ENCODE peak calls at places on chromosome 7, in ten cellular contexts. One of them, this sample, is unnamed.

GRCh38 chr7:128946936-128947830 is 9.5 kb downstream of the IRF5 start:
- DNase-seq in mesenchymal stem cell: no peak
- DNase-seq in stimulated activated CD4-positive, alpha-beta T cell treated with anti-CD3 and anti-CD28 coated beads, Interleukin-1b, Interleukin-23, amount 100 ng/mL, for 24 hours: no peak
- DNase-seq in HuH-7: no peak
- DNase-seq in stimulated activated naive B cell treated with anti-CD40 and anti-IgM and Interleukin-4, amounts not matched to agents 10 μg/mL and 1 μg/mL and 100 μg/mL, for 72 hours: no peak
- DNase-seq in ureter: no peak
- DNase-seq in RWPE1: no peak
- DNase-seq in pons: no peak
- DNase-seq in mesothelial cell of epicardium: no peak
- DNase-seq in suprapubic skin: no peak
- DNase-seq in this sample: no peak

GRCh38 chr7:135859548-135859947 is 110.9 kb upstream of the FAM180A start:
- DNase-seq in mesenchymal stem cell: peak; percentile 58
- DNase-seq in mesothelial cell of epicardium: no peak
- DNase-seq in suprapubic skin: no peak
- DNase-seq in pons: no peak
- DNase-seq in stimulated activated naive B cell treated with anti-CD40 and anti-IgM and Interleukin-4, amounts not matched to agents 10 μg/mL and 1 μg/mL and 100 μg/mL, for 72 hours: no peak
- DNase-seq in HuH-7: no peak
- DNase-seq in ureter: no peak
- DNase-seq in RWPE1: no peak
- DNase-seq in stimulated activated CD4-positive, alpha-beta T cell treated with anti-CD3 and anti-CD28 coated beads, Interleukin-1b, Interleukin-23, amount 100 ng/mL, for 24 hours: no peak
- DNase-seq in this sample: no peak

GRCh38 chr7:76356823-76357222 is 2.0 kb downstream of the YWHAG start:
- DNase-seq in stimulated activated CD4-positive, alpha-beta T cell treated with anti-CD3 and anti-CD28 coated beads, Interleukin-1b, Interleukin-23, amount 100 ng/mL, for 24 hours: no peak
- DNase-seq in stimulated activated naive B cell treated with anti-CD40 and anti-IgM and Interleukin-4, amounts not matched to agents 10 μg/mL and 1 μg/mL and 100 μg/mL, for 72 hours: no peak
- DNase-seq in ureter: no peak
- DNase-seq in mesenchymal stem cell: peak; percentile 69
- DNase-seq in mesothelial cell of epicardium: no peak
- DNase-seq in RWPE1: peak; percentile 52
- DNase-seq in HuH-7: no peak
- DNase-seq in suprapubic skin: no peak
- DNase-seq in pons: peak; percentile 67
- DNase-seq in this sample: no peak

GRCh38 chr7:20218261-20218660 is 1.1 kb upstream of the MACC1 start:
- DNase-seq in HuH-7: no peak
- DNase-seq in RWPE1: no peak
- DNase-seq in mesothelial cell of epicardium: no peak
- DNase-seq in suprapubic skin: no peak
- DNase-seq in ureter: no peak
- DNase-seq in mesenchymal stem cell: no peak
- DNase-seq in stimulated activated naive B cell treated with anti-CD40 and anti-IgM and Interleukin-4, amounts not matched to agents 10 μg/mL and 1 μg/mL and 100 μg/mL, for 72 hours: no peak
- DNase-seq in stimulated activated CD4-positive, alpha-beta T cell treated with anti-CD3 and anti-CD28 coated beads, Interleukin-1b, Interleukin-23, amount 100 ng/mL, for 24 hours: no peak
- DNase-seq in pons: no peak
- DNase-seq in this sample: no peak

GRCh38 chr7:55552320-55553086 is 19.8 kb downstream of the VOPP1 start:
- DNase-seq in pons: no peak
- DNase-seq in HuH-7: no peak
- DNase-seq in ureter: peak; percentile 75
- DNase-seq in stimulated activated CD4-positive, alpha-beta T cell treated with anti-CD3 and anti-CD28 coated beads, Interleukin-1b, Interleukin-23, amount 100 ng/mL, for 24 hours: no peak
- DNase-seq in stimulated activated naive B cell treated with anti-CD40 and anti-IgM and Interleukin-4, amounts not matched to agents 10 μg/mL and 1 μg/mL and 100 μg/mL, for 72 hours: no peak
- DNase-seq in mesothelial cell of epicardium: peak; percentile 46
- DNase-seq in RWPE1: peak; percentile 89
- DNase-seq in suprapubic skin: no peak
- DNase-seq in mesenchymal stem cell: peak; percentile 85
- DNase-seq in this sample: no peak

GRCh38 chr7:10940748-10941358 is 32.8 kb upstream of the PHF14 start:
- DNase-seq in mesothelial cell of epicardium: no peak
- DNase-seq in suprapubic skin: no peak
- DNase-seq in HuH-7: peak; percentile 28
- DNase-seq in mesenchymal stem cell: peak; percentile 7
- DNase-seq in stimulated activated CD4-positive, alpha-beta T cell treated with anti-CD3 and anti-CD28 coated beads, Interleukin-1b, Interleukin-23, amount 100 ng/mL, for 24 hours: no peak
- DNase-seq in stimulated activated naive B cell treated with anti-CD40 and anti-IgM and Interleukin-4, amounts not matched to agents 10 μg/mL and 1 μg/mL and 100 μg/mL, for 72 hours: peak; percentile 1
- DNase-seq in pons: peak; percentile 26
- DNase-seq in RWPE1: peak; percentile 9
- DNase-seq in ureter: no peak
- DNase-seq in this sample: no peak

GRCh38 chr7:39589323-39590111 is 23.3 kb downstream of the YAE1 start:
- DNase-seq in pons: peak; percentile 20
- DNase-seq in stimulated activated naive B cell treated with anti-CD40 and anti-IgM and Interleukin-4, amounts not matched to agents 10 μg/mL and 1 μg/mL and 100 μg/mL, for 72 hours: peak; percentile 65
- DNase-seq in ureter: no peak
- DNase-seq in suprapubic skin: no peak
- DNase-seq in mesenchymal stem cell: peak; percentile 91
- DNase-seq in mesothelial cell of epicardium: no peak
- DNase-seq in RWPE1: no peak
- DNase-seq in stimulated activated CD4-positive, alpha-beta T cell treated with anti-CD3 and anti-CD28 coated beads, Interleukin-1b, Interleukin-23, amount 100 ng/mL, for 24 hours: peak; percentile 39
- DNase-seq in HuH-7: no peak
- DNase-seq in this sample: no peak

GRCh38 chr7:41656357-41656756 is 46.5 kb downstream of the INHBA start:
- DNase-seq in mesenchymal stem cell: no peak
- DNase-seq in mesothelial cell of epicardium: no peak
- DNase-seq in ureter: no peak
- DNase-seq in stimulated activated CD4-positive, alpha-beta T cell treated with anti-CD3 and anti-CD28 coated beads, Interleukin-1b, Interleukin-23, amount 100 ng/mL, for 24 hours: no peak
- DNase-seq in stimulated activated naive B cell treated with anti-CD40 and anti-IgM and Interleukin-4, amounts not matched to agents 10 μg/mL and 1 μg/mL and 100 μg/mL, for 72 hours: no peak
- DNase-seq in suprapubic skin: no peak
- DNase-seq in HuH-7: no peak
- DNase-seq in pons: no peak
- DNase-seq in RWPE1: no peak
- DNase-seq in this sample: no peak

GRCh38 chr7:70893985-70894722 is 237.8 kb upstream of the GALNT17 start:
- DNase-seq in mesenchymal stem cell: no peak
- DNase-seq in stimulated activated CD4-positive, alpha-beta T cell treated with anti-CD3 and anti-CD28 coated beads, Interleukin-1b, Interleukin-23, amount 100 ng/mL, for 24 hours: no peak
- DNase-seq in RWPE1: no peak
- DNase-seq in pons: no peak
- DNase-seq in suprapubic skin: no peak
- DNase-seq in ureter: no peak
- DNase-seq in HuH-7: no peak
- DNase-seq in mesothelial cell of epicardium: peak; percentile 31
- DNase-seq in stimulated activated naive B cell treated with anti-CD40 and anti-IgM and Interleukin-4, amounts not matched to agents 10 μg/mL and 1 μg/mL and 100 μg/mL, for 72 hours: no peak
- DNase-seq in this sample: no peak

GRCh38 chr7:117118579-117119180 is 165.4 kb downstream of the ST7 start:
- DNase-seq in mesenchymal stem cell: no peak
- DNase-seq in pons: no peak
- DNase-seq in stimulated activated CD4-positive, alpha-beta T cell treated with anti-CD3 and anti-CD28 coated beads, Interleukin-1b, Interleukin-23, amount 100 ng/mL, for 24 hours: no peak
- DNase-seq in stimulated activated naive B cell treated with anti-CD40 and anti-IgM and Interleukin-4, amounts not matched to agents 10 μg/mL and 1 μg/mL and 100 μg/mL, for 72 hours: no peak
- DNase-seq in ureter: no peak
- DNase-seq in HuH-7: no peak
- DNase-seq in suprapubic skin: no peak
- DNase-seq in RWPE1: no peak
- DNase-seq in mesothelial cell of epicardium: no peak
- DNase-seq in this sample: no peak

GRCh38 chr7:19442016-19442785 is 266.6 kb downstream of the POLR1F start:
- DNase-seq in mesenchymal stem cell: peak; percentile 70
- DNase-seq in ureter: no peak
- DNase-seq in stimulated activated CD4-positive, alpha-beta T cell treated with anti-CD3 and anti-CD28 coated beads, Interleukin-1b, Interleukin-23, amount 100 ng/mL, for 24 hours: no peak
- DNase-seq in suprapubic skin: no peak
- DNase-seq in RWPE1: peak; percentile 61
- DNase-seq in stimulated activated naive B cell treated with anti-CD40 and anti-IgM and Interleukin-4, amounts not matched to agents 10 μg/mL and 1 μg/mL and 100 μg/mL, for 72 hours: no peak
- DNase-seq in mesothelial cell of epicardium: no peak
- DNase-seq in HuH-7: peak; percentile 4
- DNase-seq in pons: no peak
- DNase-seq in this sample: no peak

GRCh38 chr7:157613575-157614322 is 276.9 kb downstream of the DNAJB6 start:
- DNase-seq in ureter: no peak
- DNase-seq in HuH-7: no peak
- DNase-seq in pons: no peak
- DNase-seq in mesothelial cell of epicardium: no peak
- DNase-seq in stimulated activated naive B cell treated with anti-CD40 and anti-IgM and Interleukin-4, amounts not matched to agents 10 μg/mL and 1 μg/mL and 100 μg/mL, for 72 hours: no peak
- DNase-seq in stimulated activated CD4-positive, alpha-beta T cell treated with anti-CD3 and anti-CD28 coated beads, Interleukin-1b, Interleukin-23, amount 100 ng/mL, for 24 hours: no peak
- DNase-seq in suprapubic skin: no peak
- DNase-seq in RWPE1: no peak
- DNase-seq in mesenchymal stem cell: no peak
- DNase-seq in this sample: no peak

GRCh38 chr7:148729984-148730733 is 31.5 kb downstream of the CUL1 start:
- DNase-seq in suprapubic skin: no peak
- DNase-seq in stimulated activated naive B cell treated with anti-CD40 and anti-IgM and Interleukin-4, amounts not matched to agents 10 μg/mL and 1 μg/mL and 100 μg/mL, for 72 hours: no peak
- DNase-seq in RWPE1: no peak
- DNase-seq in stimulated activated CD4-positive, alpha-beta T cell treated with anti-CD3 and anti-CD28 coated beads, Interleukin-1b, Interleukin-23, amount 100 ng/mL, for 24 hours: no peak
- DNase-seq in pons: no peak
- DNase-seq in HuH-7: no peak
- DNase-seq in mesothelial cell of epicardium: no peak
- DNase-seq in mesenchymal stem cell: peak; percentile 54
- DNase-seq in ureter: no peak
- DNase-seq in this sample: no peak

GRCh38 chr7:101690061-101690460 is 61.0 kb upstream of the MYL10 start:
- DNase-seq in HuH-7: no peak
- DNase-seq in RWPE1: no peak
- DNase-seq in mesenchymal stem cell: no peak
- DNase-seq in suprapubic skin: no peak
- DNase-seq in stimulated activated CD4-positive, alpha-beta T cell treated with anti-CD3 and anti-CD28 coated beads, Interleukin-1b, Interleukin-23, amount 100 ng/mL, for 24 hours: no peak
- DNase-seq in ureter: no peak
- DNase-seq in stimulated activated naive B cell treated with anti-CD40 and anti-IgM and Interleukin-4, amounts not matched to agents 10 μg/mL and 1 μg/mL and 100 μg/mL, for 72 hours: no peak
- DNase-seq in pons: no peak
- DNase-seq in mesothelial cell of epicardium: no peak
- DNase-seq in this sample: no peak

GRCh38 chr7:146772581-146772980 is 656.0 kb downstream of the CNTNAP2 start:
- DNase-seq in mesothelial cell of epicardium: no peak
- DNase-seq in pons: no peak
- DNase-seq in stimulated activated naive B cell treated with anti-CD40 and anti-IgM and Interleukin-4, amounts not matched to agents 10 μg/mL and 1 μg/mL and 100 μg/mL, for 72 hours: no peak
- DNase-seq in suprapubic skin: no peak
- DNase-seq in stimulated activated CD4-positive, alpha-beta T cell treated with anti-CD3 and anti-CD28 coated beads, Interleukin-1b, Interleukin-23, amount 100 ng/mL, for 24 hours: no peak
- DNase-seq in HuH-7: peak; percentile 64
- DNase-seq in ureter: no peak
- DNase-seq in mesenchymal stem cell: no peak
- DNase-seq in RWPE1: no peak
- DNase-seq in this sample: no peak

GRCh38 chr7:78083466-78084120 is 285.0 kb downstream of the PHTF2 start:
- DNase-seq in stimulated activated CD4-positive, alpha-beta T cell treated with anti-CD3 and anti-CD28 coated beads, Interleukin-1b, Interleukin-23, amount 100 ng/mL, for 24 hours: no peak
- DNase-seq in pons: no peak
- DNase-seq in mesenchymal stem cell: no peak
- DNase-seq in suprapubic skin: no peak
- DNase-seq in ureter: no peak
- DNase-seq in RWPE1: peak; percentile 9
- DNase-seq in HuH-7: no peak
- DNase-seq in stimulated activated naive B cell treated with anti-CD40 and anti-IgM and Interleukin-4, amounts not matched to agents 10 μg/mL and 1 μg/mL and 100 μg/mL, for 72 hours: no peak
- DNase-seq in mesothelial cell of epicardium: no peak
- DNase-seq in this sample: no peak

GRCh38 chr7:80929619-80930018 is 10.8 kb upstream of the SEMA3C start:
- DNase-seq in HuH-7: no peak
- DNase-seq in stimulated activated naive B cell treated with anti-CD40 and anti-IgM and Interleukin-4, amounts not matched to agents 10 μg/mL and 1 μg/mL and 100 μg/mL, for 72 hours: no peak
- DNase-seq in pons: no peak
- DNase-seq in suprapubic skin: no peak
- DNase-seq in stimulated activated CD4-positive, alpha-beta T cell treated with anti-CD3 and anti-CD28 coated beads, Interleukin-1b, Interleukin-23, amount 100 ng/mL, for 24 hours: no peak
- DNase-seq in mesothelial cell of epicardium: no peak
- DNase-seq in RWPE1: peak; percentile 19
- DNase-seq in ureter: no peak
- DNase-seq in mesenchymal stem cell: no peak
- DNase-seq in this sample: no peak

GRCh38 chr7:108000875-108001758 is 1.8 kb downstream of the LAMB1 start:
- DNase-seq in pons: no peak
- DNase-seq in HuH-7: peak; percentile 78
- DNase-seq in RWPE1: no peak
- DNase-seq in mesothelial cell of epicardium: no peak
- DNase-seq in ureter: peak; percentile 52
- DNase-seq in suprapubic skin: no peak
- DNase-seq in stimulated activated CD4-positive, alpha-beta T cell treated with anti-CD3 and anti-CD28 coated beads, Interleukin-1b, Interleukin-23, amount 100 ng/mL, for 24 hours: no peak
- DNase-seq in mesenchymal stem cell: peak; percentile 58
- DNase-seq in stimulated activated naive B cell treated with anti-CD40 and anti-IgM and Interleukin-4, amounts not matched to agents 10 μg/mL and 1 μg/mL and 100 μg/mL, for 72 hours: no peak
- DNase-seq in this sample: no peak

GRCh38 chr7:16817536-16817935 is 12.7 kb upstream of the AGR2 start:
- DNase-seq in suprapubic skin: no peak
- DNase-seq in pons: no peak
- DNase-seq in RWPE1: peak; percentile 39
- DNase-seq in ureter: no peak
- DNase-seq in mesenchymal stem cell: peak; percentile 23
- DNase-seq in HuH-7: no peak
- DNase-seq in stimulated activated CD4-positive, alpha-beta T cell treated with anti-CD3 and anti-CD28 coated beads, Interleukin-1b, Interleukin-23, amount 100 ng/mL, for 24 hours: no peak
- DNase-seq in stimulated activated naive B cell treated with anti-CD40 and anti-IgM and Interleukin-4, amounts not matched to agents 10 μg/mL and 1 μg/mL and 100 μg/mL, for 72 hours: no peak
- DNase-seq in mesothelial cell of epicardium: no peak
- DNase-seq in this sample: no peak

GRCh38 chr7:120370954-120371353 is 98.0 kb downstream of the KCND2 start:
- DNase-seq in RWPE1: no peak
- DNase-seq in stimulated activated naive B cell treated with anti-CD40 and anti-IgM and Interleukin-4, amounts not matched to agents 10 μg/mL and 1 μg/mL and 100 μg/mL, for 72 hours: no peak
- DNase-seq in suprapubic skin: no peak
- DNase-seq in HuH-7: no peak
- DNase-seq in ureter: no peak
- DNase-seq in stimulated activated CD4-positive, alpha-beta T cell treated with anti-CD3 and anti-CD28 coated beads, Interleukin-1b, Interleukin-23, amount 100 ng/mL, for 24 hours: no peak
- DNase-seq in mesothelial cell of epicardium: no peak
- DNase-seq in pons: no peak
- DNase-seq in mesenchymal stem cell: no peak
- DNase-seq in this sample: no peak

GRCh38 chr7:74372511-74373111 is 81.1 kb upstream of the GTF2IRD1 start:
- DNase-seq in suprapubic skin: no peak
- DNase-seq in ureter: peak; percentile 58
- DNase-seq in pons: peak; percentile 70
- DNase-seq in RWPE1: no peak
- DNase-seq in HuH-7: no peak
- DNase-seq in mesothelial cell of epicardium: no peak
- DNase-seq in mesenchymal stem cell: peak; percentile 50
- DNase-seq in stimulated activated CD4-positive, alpha-beta T cell treated with anti-CD3 and anti-CD28 coated beads, Interleukin-1b, Interleukin-23, amount 100 ng/mL, for 24 hours: no peak
- DNase-seq in stimulated activated naive B cell treated with anti-CD40 and anti-IgM and Interleukin-4, amounts not matched to agents 10 μg/mL and 1 μg/mL and 100 μg/mL, for 72 hours: no peak
- DNase-seq in this sample: no peak

GRCh38 chr7:65896279-65896678 is 23.4 kb downstream of the VKORC1L1 start:
- DNase-seq in HuH-7: no peak
- DNase-seq in ureter: no peak
- DNase-seq in stimulated activated naive B cell treated with anti-CD40 and anti-IgM and Interleukin-4, amounts not matched to agents 10 μg/mL and 1 μg/mL and 100 μg/mL, for 72 hours: no peak
- DNase-seq in stimulated activated CD4-positive, alpha-beta T cell treated with anti-CD3 and anti-CD28 coated beads, Interleukin-1b, Interleukin-23, amount 100 ng/mL, for 24 hours: no peak
- DNase-seq in mesenchymal stem cell: no peak
- DNase-seq in mesothelial cell of epicardium: no peak
- DNase-seq in pons: no peak
- DNase-seq in RWPE1: no peak
- DNase-seq in suprapubic skin: no peak
- DNase-seq in this sample: no peak

GRCh38 chr7:79868010-79868409 is 266.6 kb upstream of the GNAI1 start:
- DNase-seq in suprapubic skin: no peak
- DNase-seq in stimulated activated CD4-positive, alpha-beta T cell treated with anti-CD3 and anti-CD28 coated beads, Interleukin-1b, Interleukin-23, amount 100 ng/mL, for 24 hours: no peak
- DNase-seq in HuH-7: no peak
- DNase-seq in stimulated activated naive B cell treated with anti-CD40 and anti-IgM and Interleukin-4, amounts not matched to agents 10 μg/mL and 1 μg/mL and 100 μg/mL, for 72 hours: no peak
- DNase-seq in RWPE1: no peak
- DNase-seq in ureter: no peak
- DNase-seq in mesothelial cell of epicardium: no peak
- DNase-seq in mesenchymal stem cell: peak; percentile 66
- DNase-seq in pons: no peak
- DNase-seq in this sample: no peak

GRCh38 chr7:30068117-30068516 is 39.9 kb downstream of the PLEKHA8 start:
- DNase-seq in stimulated activated CD4-positive, alpha-beta T cell treated with anti-CD3 and anti-CD28 coated beads, Interleukin-1b, Interleukin-23, amount 100 ng/mL, for 24 hours: no peak
- DNase-seq in ureter: no peak
- DNase-seq in suprapubic skin: no peak
- DNase-seq in mesothelial cell of epicardium: no peak
- DNase-seq in pons: no peak
- DNase-seq in mesenchymal stem cell: peak; percentile 81
- DNase-seq in HuH-7: no peak
- DNase-seq in stimulated activated naive B cell treated with anti-CD40 and anti-IgM and Interleukin-4, amounts not matched to agents 10 μg/mL and 1 μg/mL and 100 μg/mL, for 72 hours: no peak
- DNase-seq in RWPE1: peak; percentile 37
- DNase-seq in this sample: no peak